ENCODE peak calls at places on chromosomes 13 and 19, in ten cellular contexts. A is astrocyte of the spinal cord, T is mucosa of descending colon, O is left ventricle myocardium inferior, J is endothelial cell, P is glutamatergic neuron, D is progenitor cell of endocrine pancreas, E is lower leg skin, X is mammary epithelial cell, L is sigmoid colon. C is an unnamed sample.

GRCh38 chr19:2391118-2391725 is 31.2 kb downstream of the TMPRSS9 start:
- DNase-seq in A (peak), T (no peak), O (no peak), J (peak), P (no peak), D (no peak), E (no peak), X (peak), L (no peak), C (peak)

GRCh38 chr19:43901395-43902390 is 33.4 kb downstream of the ZNF45 start:
- DNase-seq in A (peak), T (peak), O (peak), J (peak), P (peak), D (peak), E (peak), X (peak), L (peak), C (peak)

GRCh38 chr13:110850006-110850405 is 64.9 kb downstream of the ANKRD10 start:
- DNase-seq in A (no peak), T (no peak), O (no peak), J (no peak), P (no peak), D (no peak), E (no peak), X (no peak), L (no peak), C (no peak)

GRCh38 chr13:86051134-86052103 is 252.2 kb upstream of the SLITRK6 start:
- DNase-seq in A (peak), T (no peak), O (no peak), J (no peak), P (no peak), D (no peak), E (no peak), X (peak), L (no peak), C (no peak)

GRCh38 chr19:48480151-48480475 is 10.9 kb downstream of the CYTH2 start:
- DNase-seq in A (peak), T (peak), O (peak), J (no peak), P (no peak), D (no peak), E (peak), X (no peak), L (peak), C (peak)

GRCh38 chr19:6947745-6948144 is 60.4 kb downstream of the ADGRE1 start:
- DNase-seq in A (no peak), T (no peak), O (no peak), J (no peak), P (no peak), D (no peak), E (no peak), X (no peak), L (no peak), C (peak)

GRCh38 chr13:57582032-57582431 is 49.5 kb upstream of the PCDH17 start:
- DNase-seq in A (no peak), T (no peak), O (no peak), J (no peak), P (no peak), D (no peak), E (no peak), X (no peak), L (peak), C (no peak)

GRCh38 chr19:45782162-45782623 is at the start of gene DMPK:
- DNase-seq in A (no peak), T (no peak), O (peak), J (no peak), P (no peak), D (no peak), E (no peak), X (peak), L (peak), C (no peak)

GRCh38 chr13:98769736-98770135 is 17.3 kb upstream of the SLC15A1 start:
- DNase-seq in A (no peak), T (no peak), O (no peak), J (no peak), P (no peak), D (no peak), E (peak), X (no peak), L (no peak), C (no peak)

GRCh38 chr19:5990289-5990797 is 12.4 kb upstream of the RANBP3 start:
- DNase-seq in A (no peak), T (no peak), O (no peak), J (no peak), P (no peak), D (no peak), E (no peak), X (no peak), L (no peak), C (no peak)

GRCh38 chr19:48419158-48419920 is 25.9 kb downstream of the GRIN2D start:
- DNase-seq in A (peak), T (peak), O (peak), J (peak), P (peak), D (no peak), E (no peak), X (no peak), L (peak), C (peak)

GRCh38 chr19:16338470-16339360 is 14.1 kb downstream of the KLF2 start:
- DNase-seq in A (peak), T (no peak), O (no peak), J (no peak), P (no peak), D (no peak), E (no peak), X (peak), L (no peak), C (peak)

GRCh38 chr13:90683711-90684131 is 663.8 kb upstream of the MIR17HG start:
- DNase-seq in A (no peak), T (no peak), O (no peak), J (no peak), P (no peak), D (no peak), E (no peak), X (no peak), L (no peak), C (no peak)

DNA sequence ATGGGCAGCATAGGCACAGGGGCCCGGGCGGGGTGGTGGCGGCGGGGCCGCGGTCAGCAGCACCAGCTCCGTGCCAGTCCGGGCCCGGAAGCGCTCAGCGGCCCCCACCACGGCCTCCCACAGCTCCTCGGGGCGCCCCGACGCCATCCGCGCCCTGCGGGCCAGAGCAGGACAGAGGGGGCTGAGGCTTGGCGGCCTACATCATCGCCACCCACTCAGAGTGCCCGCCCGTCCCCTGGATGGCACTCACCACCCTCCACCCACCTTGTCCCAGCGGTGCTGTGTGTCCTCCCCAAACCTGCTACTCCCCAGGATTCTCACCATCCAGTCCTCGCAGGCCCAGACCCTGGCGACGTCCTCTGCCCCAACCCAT is 4.0 kb downstream of the AKT1S1 start:
- DNase-seq in A (no peak), T (no peak), O (no peak), J (no peak), P (no peak), D (no peak), E (no peak), X (no peak), L (no peak), C (no peak)
- TF ChIP-seq CTCF in A (no peak), T (no peak), O (no peak), J (no peak), P (no peak), D (no peak), E (no peak), X (no peak), L (no peak), C (no peak)

GRCh38 chr19:10871711-10872550 is 578 bp downstream of the CARM1 start:
- DNase-seq in A (no peak), T (peak), O (peak), J (peak), P (peak), D (peak), E (peak), X (peak), L (peak), C (peak)
- TF ChIP-seq CTCF in A (no peak), T (no peak), O (peak), J (peak), P (peak), D (peak), E (no peak), X (peak), L (no peak), C (peak)

GRCh38 chr19:4557186-4557970 is 2.1 kb downstream of the SEMA6B start:
- DNase-seq in A (no peak), T (no peak), O (no peak), J (no peak), P (no peak), D (no peak), E (no peak), X (no peak), L (no peak), C (peak)
- TF ChIP-seq CTCF in A (peak), T (no peak), O (no peak), J (no peak), P (no peak), D (peak), E (no peak), X (peak), L (no peak), C (no peak)

DNA sequence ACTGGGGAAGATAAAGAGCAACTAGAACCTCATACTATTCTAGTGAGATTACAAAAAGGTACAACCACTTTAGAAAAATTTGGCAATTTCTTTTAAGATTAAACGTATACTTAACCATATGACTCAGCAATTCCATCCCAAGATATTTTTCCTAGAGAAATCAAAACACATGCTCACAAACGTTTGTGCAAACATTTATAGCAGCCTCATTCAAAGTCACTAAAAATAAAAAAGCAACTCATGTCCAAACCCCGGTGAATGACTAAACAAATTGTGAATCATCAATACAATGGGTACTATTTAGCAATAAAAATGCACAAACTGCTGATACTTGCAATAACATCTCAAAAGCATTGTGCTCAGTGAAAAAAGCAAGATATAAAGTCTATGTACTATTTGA is 121.5 kb downstream of the FRY start:
- DNase-seq in A (peak), T (no peak), O (no peak), J (no peak), P (no peak), D (no peak), E (no peak), X (peak), L (no peak), C (no peak)
- TF ChIP-seq CTCF in A (no peak), T (no peak), O (no peak), J (no peak), P (no peak), D (no peak), E (no peak), X (no peak), L (no peak), C (no peak)

DNA sequence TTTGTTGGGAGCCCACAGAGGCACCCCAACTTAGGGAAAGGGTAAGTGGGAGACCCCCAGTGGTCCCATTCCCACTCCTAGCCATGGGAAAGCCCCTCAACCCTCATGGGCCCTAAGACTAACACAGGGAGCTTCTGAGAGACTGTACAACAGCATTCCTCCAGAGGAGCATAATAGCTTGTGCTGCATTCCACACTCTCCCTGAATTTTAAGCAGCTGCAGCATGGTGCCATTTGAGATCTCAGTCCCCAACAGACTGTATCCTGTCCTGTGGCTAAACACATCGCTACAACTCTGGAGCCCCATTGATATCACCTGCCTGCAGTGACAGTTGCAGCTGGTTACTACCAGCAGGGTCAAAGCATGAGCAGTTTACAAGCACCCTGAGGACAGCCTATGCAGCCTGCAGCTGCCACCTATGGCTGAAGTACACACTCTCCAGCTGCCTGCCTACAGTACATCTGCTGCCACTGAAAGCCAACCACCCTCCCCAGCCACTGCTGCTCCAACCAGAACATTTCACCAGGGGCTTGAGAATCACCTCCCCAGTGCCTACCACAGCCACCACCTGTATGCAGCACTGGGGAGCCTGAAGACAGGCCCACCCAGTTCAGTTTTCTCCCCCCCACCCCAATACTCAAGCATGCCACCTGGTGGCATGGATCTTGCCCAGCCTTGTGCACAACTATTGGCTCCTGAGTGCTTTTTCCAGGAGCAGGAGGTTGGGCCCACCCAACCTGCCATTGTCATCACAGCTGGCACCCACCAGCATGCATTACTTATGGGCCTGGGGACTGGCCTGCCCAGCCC is 557.3 kb downstream of the GPC5 start:
- DNase-seq in A (no peak), T (no peak), O (no peak), J (no peak), P (no peak), D (no peak), E (no peak), X (no peak), L (no peak), C (no peak)
- TF ChIP-seq CTCF in A (no peak), T (no peak), O (no peak), J (no peak), P (no peak), D (no peak), E (no peak), X (no peak), L (no peak), C (no peak)

DNA sequence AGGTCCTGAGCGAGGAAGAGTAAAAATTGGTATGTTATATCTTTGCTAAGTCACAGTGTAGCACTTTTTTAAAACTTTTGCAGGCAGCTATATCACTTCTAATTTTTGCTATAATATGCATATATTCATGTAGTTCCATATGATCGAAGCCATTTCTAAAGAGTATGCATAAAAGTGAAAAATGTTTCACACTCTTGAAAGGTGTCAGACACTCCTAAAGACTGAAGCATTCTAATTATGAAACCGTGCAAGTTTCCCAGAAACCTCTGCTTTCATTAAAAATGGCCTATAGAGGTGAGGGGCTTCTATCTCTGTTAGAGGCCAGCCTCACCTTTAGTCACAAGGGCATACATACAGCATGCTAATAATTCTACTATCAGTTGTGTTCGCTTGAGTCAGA is 128.9 kb downstream of the CDK8 start:
- DNase-seq in A (no peak), T (no peak), O (no peak), J (no peak), P (no peak), D (no peak), E (no peak), X (no peak), L (no peak), C (no peak)
- TF ChIP-seq CTCF in A (no peak), T (no peak), O (no peak), J (no peak), P (no peak), D (no peak), E (no peak), X (no peak), L (no peak), C (no peak)

GRCh38 chr13:109764474-109765292 is 21.7 kb downstream of the IRS2 start:
- DNase-seq in A (peak), T (no peak), O (no peak), J (no peak), P (peak), D (no peak), E (no peak), X (peak), L (no peak), C (peak)
- TF ChIP-seq CTCF in A (peak), T (no peak), O (peak), J (no peak), P (no peak), D (no peak), E (no peak), X (peak), L (no peak), C (no peak)

C was measured in activated CD8-positive, alpha-beta T cell treated with anti-CD3 and anti-CD28 coated beads for 36 hours.